ENCODE peak calls at places on chromosome 4, in five cellular contexts. F, P, E, J and R are unnamed samples.
A peak's percentile ranks its signal among the peaks of the same experiment; 100 is the strongest.

GRCh38 chr4:12495211-12495610 is 988.9 kb downstream of the RAB28 start:
- DNase-seq in P (no peak), F (no peak), E (no peak), J (no peak), R (no peak)

GRCh38 chr4:108417923-108418322 is 202.5 kb upstream of the RPL34 start:
- DNase-seq in F (no peak), P (no peak), E (no peak), J (no peak), R (no peak)

GRCh38 chr4:7759221-7759620 is 180.4 kb downstream of the AFAP1 start:
- DNase-seq in E (no peak), J (no peak), F (no peak), P (no peak), R (no peak)

GRCh38 chr4:20318011-20318898 is 66.5 kb downstream of the SLIT2 start:
- DNase-seq in J (no peak), F (no peak), E (no peak), P (no peak), R (no peak)

GRCh38 chr4:84582988-84583870 is at the start of gene CDS1:
- DNase-seq in J (peak; percentile 29), F (peak; percentile 19), E (peak; percentile 84), P (peak; percentile 77), R (peak; percentile 87)

GRCh38 chr4:101958547-101958946 is 168.0 kb downstream of the BANK1 start:
- DNase-seq in J (no peak), P (no peak), E (no peak), F (no peak), R (no peak)

GRCh38 chr4:105979506-105979905 is 84.2 kb downstream of the NPNT start:
- DNase-seq in F (no peak), P (no peak), E (no peak), J (no peak), R (no peak)

GRCh38 chr4:147498031-147498700 is 17.3 kb downstream of the EDNRA start:
- DNase-seq in F (no peak), P (no peak), J (no peak), E (no peak), R (no peak)

GRCh38 chr4:19010766-19011165 is 989.2 kb upstream of the LCORL start:
- DNase-seq in F (no peak), P (no peak), E (no peak), J (no peak), R (no peak)

GRCh38 chr4:88661724-88662123 is 35.9 kb downstream of the NAP1L5 start:
- DNase-seq in E (no peak), P (no peak), J (no peak), F (no peak), R (no peak)

GRCh38 chr4:119209077-119209476 is 3.4 kb upstream of the USP53 start:
- DNase-seq in J (no peak), F (no peak), E (no peak), P (no peak), R (no peak)

GRCh38 chr4:62670509-62670908 is 1470.4 kb downstream of the ADGRL3 start:
- DNase-seq in J (peak; percentile 8), F (peak; percentile 20), E (no peak), P (no peak), R (no peak)

GRCh38 chr4:146407669-146408084 is 114.1 kb downstream of the SLC10A7 start:
- DNase-seq in P (no peak), J (no peak), E (no peak), F (no peak), R (no peak)

GRCh38 chr4:22129454-22130075 is 181.0 kb upstream of the KCNIP4 start:
- DNase-seq in E (peak; percentile 22), P (no peak), F (no peak), J (peak; percentile 38), R (peak; percentile 45)

GRCh38 chr4:176090115-176090514 is 24.5 kb downstream of the WDR17 start:
- DNase-seq in P (no peak), J (no peak), F (no peak), E (no peak), R (no peak)

GRCh38 chr4:83846193-83846830 is 310.4 kb downstream of the GPAT3 start:
- DNase-seq in E (no peak), J (no peak), F (no peak), P (no peak), R (no peak)

GRCh38 chr4:174749091-174749490 is 80.0 kb downstream of the GLRA3 start:
- DNase-seq in E (no peak), P (no peak), F (no peak), J (no peak), R (no peak)

GRCh38 chr4:123568936-123569335 is 172.3 kb downstream of the SPRY1 start:
- DNase-seq in P (no peak), F (no peak), E (no peak), J (no peak), R (no peak)

GRCh38 chr4:175051974-175052373 is 133.8 kb downstream of the ADAM29 start:
- DNase-seq in J (no peak), F (no peak), P (no peak), E (no peak), R (no peak)

GRCh38 chr4:6668391-6668790 is 25.3 kb upstream of the S100P start:
- DNase-seq in F (no peak), E (no peak), P (no peak), J (no peak), R (no peak)

GRCh38 chr4:147157860-147158701 is 212.4 kb upstream of the TTC29 start:
- DNase-seq in J (peak; percentile 73), P (peak; percentile 78), F (peak; percentile 22), E (peak; percentile 9), R (no peak)

GRCh38 chr4:148240241-148240640 is 202.0 kb downstream of the NR3C2 start:
- DNase-seq in P (no peak), J (no peak), E (no peak), F (no peak), R (no peak)

GRCh38 chr4:138832563-138832962 is 183.0 kb upstream of the NOCT start:
- DNase-seq in F (no peak), P (no peak), E (no peak), J (no peak), R (no peak)

GRCh38 chr4:20362148-20362547 is 110.4 kb downstream of the SLIT2 start:
- DNase-seq in P (no peak), E (no peak), F (no peak), J (no peak), R (no peak)

GRCh38 chr4:188986271-188986689 is 847.0 kb downstream of the TRIML1 start:
- DNase-seq in E (no peak), J (no peak), P (no peak), F (no peak), R (no peak)

GRCh38 chr4:110132822-110133719 is 65.3 kb downstream of the ELOVL6 start:
- DNase-seq in E (peak; percentile 29), F (no peak), P (no peak), J (no peak), R (peak; percentile 25)

GRCh38 chr4:3871881-3872833 is 106.0 kb downstream of the ADRA2C start:
- DNase-seq in J (no peak), F (no peak), P (peak; percentile 73), E (no peak), R (no peak)

GRCh38 chr4:130576218-130576617 is 1480.3 kb downstream of the C4orf33 start:
- DNase-seq in F (no peak), P (no peak), J (peak; percentile 69), E (no peak), R (no peak)

GRCh38 chr4:1112174-1112820 is 1.1 kb downstream of the RNF212 start:
- DNase-seq in F (no peak), P (no peak), E (no peak), J (no peak), R (no peak)

GRCh38 chr4:4182835-4183568 is 43.7 kb downstream of the OTOP1 start:
- DNase-seq in P (no peak), F (no peak), J (peak; percentile 47), E (no peak), R (peak; percentile 35)

GRCh38 chr4:13527983-13528822 is 16.1 kb downstream of the NKX3-2 start:
- DNase-seq in F (no peak), E (no peak), J (no peak), P (no peak), R (no peak)

GRCh38 chr4:11134705-11135104 is 294.0 kb downstream of the HS3ST1 start:
- DNase-seq in P (no peak), E (no peak), F (no peak), J (no peak), R (no peak)

GRCh38 chr4:69156913-69157312 is 57.6 kb downstream of the UGT2B11 start:
- DNase-seq in F (no peak), J (no peak), E (no peak), P (no peak), R (no peak)
- H3K9me3 ChIP-seq in F (no peaks in the 10 kb centered on the region), J (no peaks in the 10 kb centered on the region), E (no peaks in the 10 kb centered on the region), P (no peaks in the 10 kb centered on the region), R (no peaks in the 10 kb centered on the region)

GRCh38 chr4:87524456-87524855 is 4.7 kb downstream of the SPARCL1 start:
- DNase-seq in E (no peak), F (no peak), J (no peak), P (no peak), R (no peak)
- H3K4me3 ChIP-seq in E (no peak overlapping the region), F (peak overlapping the region; percentile 61), J (no peak overlapping the region), P (no peak overlapping the region), R (no peak overlapping the region)

GRCh38 chr4:158161561-158162354 is 11.1 kb downstream of the GASK1B start:
- DNase-seq in P (no peak), E (no peak), F (peak; percentile 39), J (no peak), R (peak; percentile 21)

GRCh38 chr4:158157412-158157811 is 15.4 kb downstream of the GASK1B start:
- DNase-seq in F (no peak), E (no peak), P (no peak), J (no peak), R (no peak)

GRCh38 chr4:158162637-158163036 is 10.2 kb downstream of the GASK1B start:
- DNase-seq in P (no peak), F (no peak), J (no peak), E (no peak), R (no peak)

GRCh38 chr4:158159054-158159717 is 13.6 kb downstream of the GASK1B start:
- DNase-seq in F (no peak), P (no peak), J (no peak), E (no peak), R (no peak)

DNA sequence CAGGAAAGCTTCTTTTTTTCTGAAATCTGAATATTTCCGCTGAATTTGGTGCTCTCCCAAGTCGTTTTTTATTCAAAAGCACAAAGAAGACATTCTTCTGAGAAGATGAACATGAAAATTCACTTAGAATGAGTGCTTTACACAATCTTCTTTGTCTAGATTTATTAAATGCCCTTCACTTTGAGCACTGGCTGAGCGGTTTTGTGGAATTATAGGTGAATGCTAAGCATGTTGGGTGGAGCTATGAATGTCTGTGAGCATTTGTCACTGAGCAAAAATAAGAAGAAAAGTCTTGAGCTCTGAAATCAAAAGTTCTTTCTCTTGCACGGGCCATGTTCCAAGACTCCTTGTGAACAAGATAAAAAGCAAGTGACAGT is 13.1 kb downstream of the GASK1B start:
- DNase-seq in P (no peak), F (no peak), E (no peak), J (no peak), R (no peak)
- H3K4me1 ChIP-seq in P (peaks cover 19% of the 10 kb centered on the region), F (peaks cover 90% of the 10 kb centered on the region), E (peaks cover 42% of the 10 kb centered on the region), J (no peaks in the 10 kb centered on the region), R (peaks cover 9% of the 10 kb centered on the region)

GRCh38 chr4:128502818-128503527 is 215.4 kb upstream of the PGRMC2 start:
- DNase-seq in F (no peak), J (no peak), E (no peak), P (no peak), R (no peak)

DNA sequence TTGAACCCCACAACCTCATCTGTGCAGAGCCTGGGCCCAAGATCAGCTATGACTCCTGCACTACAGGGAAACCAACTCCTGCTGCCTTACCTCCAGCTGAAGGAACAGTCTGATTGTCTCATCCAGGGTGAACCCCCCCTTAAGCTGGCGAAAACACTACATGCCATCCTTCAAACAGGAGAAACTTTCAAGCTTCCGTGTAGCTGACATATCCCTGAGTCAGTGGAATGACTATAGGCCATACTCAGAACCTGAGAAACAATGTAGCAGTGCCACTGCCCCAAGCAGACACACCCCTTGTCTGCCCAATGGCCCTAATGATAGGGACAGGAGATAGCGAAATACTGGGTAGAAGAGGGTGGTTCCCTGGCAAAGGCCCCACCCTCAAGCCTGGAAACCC is 213.6 kb upstream of the PGRMC2 start:
- DNase-seq in P (no peak), E (no peak), J (no peak), F (no peak), R (no peak)
- H3K9me3 ChIP-seq in P (peaks cover 4% of the 10 kb centered on the region), E (no peaks in the 10 kb centered on the region), J (no peaks in the 10 kb centered on the region), F (peaks cover 5% of the 10 kb centered on the region), R (no peaks in the 10 kb centered on the region)